ENCODE peak calls at places on chromosomes 11 and 22, in five cellular contexts. D, P, X, V and W are unnamed samples.

GRCh38 chr22:47192651-47193437 is 430.4 kb downstream of the TBC1D22A start:
- DNase-seq in D (no peak), P (peak; percentile 74), X (no peak), V (no peak), W (no peak)

GRCh38 chr22:41699264-41700104 is at the start of gene MEI1:
- DNase-seq in D (no peak), P (peak; percentile 88), X (peak; percentile 60), V (peak; percentile 91), W (peak; percentile 44)

GRCh38 chr11:92227954-92228935 is 3.6 kb downstream of the FAT3 start:
- DNase-seq in D (no peak), P (no peak), X (no peak), V (no peak), W (no peak)

GRCh38 chr11:2265396-2265795 is 5.0 kb downstream of the ASCL2 start:
- DNase-seq in D (no peak), P (no peak), X (no peak), V (no peak), W (peak; percentile 15)

GRCh38 chr11:114262681-114263509 is 33.3 kb upstream of the NNMT start:
- DNase-seq in D (no peak), P (no peak), X (no peak), V (peak; percentile 72), W (no peak)

GRCh38 chr11:125148743-125149142 is 15.8 kb upstream of the PKNOX2 start:
- DNase-seq in D (no peak), P (no peak), X (no peak), V (no peak), W (no peak)

GRCh38 chr22:22593964-22594656 is 35.0 kb upstream of the PRAME start:
- DNase-seq in D (peak; percentile 20), P (no peak), X (no peak), V (peak; percentile 78), W (no peak)

GRCh38 chr11:117144477-117145392 is 648 bp downstream of the PAFAH1B2 start:
- DNase-seq in D (no peak), P (peak; percentile 82), X (peak; percentile 44), V (peak; percentile 58), W (no peak)

GRCh38 chr11:79332017-79332416 is 108.8 kb downstream of the TENM4 start:
- DNase-seq in D (no peak), P (no peak), X (no peak), V (no peak), W (no peak)

GRCh38 chr11:85517272-85517671 is 109.9 kb downstream of the DLG2 start:
- DNase-seq in D (no peak), P (no peak), X (no peak), V (no peak), W (no peak)

GRCh38 chr11:93521086-93521485 is 22.1 kb downstream of the SMCO4 start:
- DNase-seq in D (no peak), P (no peak), X (no peak), V (no peak), W (no peak)

GRCh38 chr11:46242961-46243795 is 34.3 kb upstream of the CREB3L1 start:
- DNase-seq in D (peak; percentile 82), P (peak; percentile 95), X (peak; percentile 89), V (peak; percentile 96), W (peak; percentile 84)

GRCh38 chr11:50037282-50037681 is 4.6 kb downstream of the OR4C45 start:
- DNase-seq in D (no peak), P (no peak), X (no peak), V (no peak), W (no peak)

GRCh38 chr11:72012091-72012630 is 13.5 kb downstream of the IL18BP start:
- DNase-seq in D (no peak), P (peak; percentile 71), X (no peak), V (no peak), W (no peak)

GRCh38 chr11:125110506-125110905 is 920 bp downstream of the TMEM218 start:
- DNase-seq in D (no peak), P (no peak), X (no peak), V (peak; percentile 27), W (no peak)

GRCh38 chr11:31557991-31558390 is 48.4 kb downstream of the ELP4 start:
- DNase-seq in D (no peak), P (no peak), X (no peak), V (peak; percentile 9), W (no peak)

GRCh38 chr22:30855266-30855665 is 113.3 kb downstream of the MORC2 start:
- DNase-seq in D (no peak), P (peak; percentile 47), X (no peak), V (no peak), W (no peak)

GRCh38 chr11:126628790-126629621 is 273.5 kb downstream of the ST3GAL4 start:
- DNase-seq in D (no peak), P (no peak), X (no peak), V (no peak), W (no peak)

GRCh38 chr11:116309446-116309845 is 463.3 kb downstream of the BUD13 start:
- DNase-seq in D (no peak), P (no peak), X (no peak), V (no peak), W (no peak)

GRCh38 chr11:12771875-12772274 is 97.7 kb downstream of the TEAD1 start:
- DNase-seq in D (no peak), P (no peak), X (no peak), V (no peak), W (no peak)

GRCh38 chr11:91527380-91528030 is 697.1 kb upstream of the FAT3 start:
- DNase-seq in D (no peak), P (no peak), X (no peak), V (peak; percentile 51), W (no peak)

GRCh38 chr11:56932572-56933235 is 56.0 kb upstream of the OR5AK2 start:
- DNase-seq in D (peak; percentile 87), P (no peak), X (peak; percentile 19), V (no peak), W (no peak)

GRCh38 chr11:112292785-112293407 is 32.2 kb upstream of the PLET1 start:
- DNase-seq in D (no peak), P (no peak), X (peak; percentile 43), V (no peak), W (no peak)

GRCh38 chr22:46000081-46001027 is 23.4 kb upstream of the WNT7B start:
- DNase-seq in D (no peak), P (no peak), X (no peak), V (no peak), W (no peak)
- H3K4me1 ChIP-seq in D (peaks cover 12% of the 10 kb centered on the region), P (peaks cover 67% of the 10 kb centered on the region), X (peaks cover 8% of the 10 kb centered on the region), V (no peaks in the 10 kb centered on the region), W (peaks cover 6% of the 10 kb centered on the region)

DNA sequence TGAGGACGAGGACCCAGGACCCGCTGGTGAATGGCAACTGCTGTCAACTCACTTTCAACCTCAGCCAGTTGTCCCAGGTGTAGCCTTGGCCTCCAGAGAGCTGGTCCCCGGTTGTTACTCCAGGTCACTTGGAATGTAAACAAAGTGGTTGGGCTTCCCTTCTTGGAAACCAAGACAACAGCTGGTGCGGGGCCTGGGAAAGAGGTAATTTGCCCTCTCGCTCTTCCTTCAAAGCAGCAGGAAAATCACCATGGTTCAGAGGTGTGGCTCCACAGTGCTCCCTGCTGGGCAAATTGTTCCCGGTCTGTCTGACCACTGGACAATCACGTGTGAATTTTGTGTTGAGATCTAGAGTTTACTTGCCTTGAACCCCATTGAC is 15.0 kb downstream of the SLC1A2 start:
- DNase-seq in D (no peak), P (no peak), X (no peak), V (peak; percentile 87), W (no peak)
- TF ChIP-seq CTCF in D (peak; percentile 82), P (peak; percentile 13), X (no peak), V (peak; percentile 78), W (no peak)

GRCh38 chr11:65546217-65546958 is 11.8 kb downstream of the LTBP3 start:
- DNase-seq in D (no peak), P (peak; percentile 94), X (peak; percentile 94), V (peak; percentile 95), W (peak; percentile 94)
- TF ChIP-seq POLR2AphosphoS5 in D (no peak), P (no peak), X (peak; percentile 37), V (no peak), W (no peak)

DNA sequence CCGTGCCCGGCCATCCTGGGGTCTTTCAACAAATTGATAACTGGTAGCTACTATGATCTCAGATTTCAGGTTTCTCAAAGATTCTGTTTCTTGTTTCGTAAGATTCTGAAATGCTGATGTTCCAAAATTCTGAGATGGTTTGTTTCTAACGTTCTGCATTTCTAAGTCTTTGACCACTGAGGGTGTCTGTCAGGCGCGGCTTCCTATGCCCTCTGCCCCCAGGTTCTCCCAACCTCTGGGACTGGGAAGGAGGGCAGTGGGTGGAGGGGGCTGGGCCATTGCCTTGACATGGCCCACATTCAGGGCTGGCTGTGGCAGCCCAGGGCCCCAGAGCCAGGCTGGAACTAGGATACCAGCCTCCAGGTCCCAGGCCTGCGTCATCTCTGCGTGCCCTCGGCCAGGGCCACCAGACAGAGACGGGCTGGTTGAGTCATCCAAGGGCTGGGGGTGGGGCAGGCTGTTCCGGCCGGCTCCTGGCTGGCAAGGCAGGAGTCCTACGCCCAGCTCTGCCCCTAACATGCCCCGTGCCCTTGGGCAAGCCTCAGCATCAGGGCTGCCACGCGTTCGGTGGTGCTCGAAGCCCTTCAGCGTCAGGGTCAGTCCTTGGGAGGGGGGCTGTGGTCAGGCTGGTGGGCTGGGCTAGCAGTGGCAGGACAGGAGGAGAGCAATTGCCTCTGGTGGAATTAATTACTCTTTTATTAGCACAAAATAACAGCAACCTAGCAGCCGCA is 5.2 kb downstream of the TMEM134 start:
- DNase-seq in D (no peak), P (peak; percentile 87), X (no peak), V (no peak), W (peak; percentile 90)
- H3K4me1 ChIP-seq in D (peaks cover 38% of the 10 kb centered on the region), P (peaks cover 54% of the 10 kb centered on the region), X (peaks cover 6% of the 10 kb centered on the region), V (peaks cover 13% of the 10 kb centered on the region), W (peaks cover 5% of the 10 kb centered on the region)

GRCh38 chr11:105219670-105220069 is 80.1 kb upstream of the CARD18 start:
- DNase-seq in D (no peak), P (no peak), X (no peak), V (no peak), W (no peak)

GRCh38 chr11:105215528-105215927 is 76.0 kb upstream of the CARD18 start:
- DNase-seq in D (no peak), P (no peak), X (no peak), V (no peak), W (no peak)

GRCh38 chr11:105224859-105225258 is 85.3 kb upstream of the CARD18 start:
- DNase-seq in D (no peak), P (no peak), X (no peak), V (no peak), W (no peak)

GRCh38 chr11:105220175-105220574 is 80.6 kb upstream of the CARD18 start:
- DNase-seq in D (no peak), P (no peak), X (no peak), V (no peak), W (no peak)

GRCh38 chr11:105219269-105219668 is 79.7 kb upstream of the CARD18 start:
- DNase-seq in D (no peak), P (no peak), X (no peak), V (peak; percentile 51), W (no peak)
- TF ChIP-seq CTCF in D (peak; percentile 13), P (no peak), X (no peak), V (peak; percentile 57), W (no peak)

DNA sequence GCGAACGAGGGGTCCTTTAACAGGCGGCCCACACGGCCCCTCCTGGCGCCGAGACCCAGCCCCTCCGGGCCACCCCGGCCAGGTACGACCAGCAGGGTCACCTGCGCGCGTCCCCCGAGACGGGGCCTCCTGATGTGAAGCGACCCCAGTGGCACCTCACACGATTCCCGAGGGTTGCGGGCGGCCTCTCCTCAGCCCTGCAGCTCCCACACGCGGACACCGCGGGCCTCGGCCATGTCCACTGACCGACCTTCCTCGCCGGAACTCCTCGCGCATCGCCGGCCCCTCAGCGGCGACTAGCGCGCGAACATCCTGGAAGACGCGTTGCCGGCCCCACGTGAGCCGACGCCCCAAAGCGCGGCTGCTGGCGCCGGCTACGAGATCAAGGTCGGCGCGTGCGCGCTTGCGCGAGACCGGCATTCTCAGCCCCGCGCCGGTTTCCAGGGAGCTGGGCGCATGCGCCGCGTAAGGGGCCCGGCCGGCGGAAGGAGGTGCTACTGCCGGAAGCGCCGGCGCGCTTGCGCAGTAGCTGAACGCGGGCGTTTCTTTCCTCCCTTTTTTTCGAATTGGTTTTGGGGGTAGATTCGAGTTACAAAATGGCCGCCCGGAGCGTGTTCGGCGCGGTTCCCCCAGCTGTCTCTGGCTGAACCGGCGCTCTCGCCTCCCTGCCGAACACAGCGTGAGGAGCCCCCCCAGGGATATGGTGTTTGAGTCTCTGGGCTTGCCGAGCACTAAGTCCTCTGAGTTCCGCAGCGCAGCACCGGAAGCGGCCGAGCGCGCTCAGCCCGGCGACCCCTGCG is at the start of gene NUP50:
- DNase-seq in D (peak; percentile 74), P (peak; percentile 96), X (peak; percentile 93), V (peak; percentile 98), W (peak; percentile 89)
- TF ChIP-seq POLR2AphosphoS5 in D (peak; percentile 66), P (peak; percentile 41), X (peak; percentile 95), V (peak; percentile 89), W (peak; percentile 78)